ENCODE peak calls at places on chromosomes 11 and 22, in seven cellular contexts. Z, C, T, F, I, L and H are unnamed samples.
A peak's percentile ranks its signal among the peaks of the same experiment; 100 is the strongest.

GRCh38 chr11:12694182-12694531 is 19.9 kb downstream of the TEAD1 start:
- DNase-seq in Z (no peak), C (no peak), T (peak; percentile 43), F (no peak), I (peak; percentile 44), L (no peak), H (no peak)

GRCh38 chr22:19105867-19106802 is 16.1 kb downstream of the DGCR2 start:
- DNase-seq in Z (peak; percentile 68), C (peak; percentile 41), T (peak; percentile 45), F (no peak), I (no peak), L (no peak), H (no peak)

GRCh38 chr11:11849127-11849746 is 7.5 kb downstream of the USP47 start:
- DNase-seq in Z (no peak), C (peak; percentile 63), T (peak; percentile 70), F (no peak), I (peak; percentile 62), L (no peak), H (no peak)

GRCh38 chr11:134142536-134142935 is 73.7 kb downstream of the JAM3 start:
- DNase-seq in Z (no peak), C (no peak), T (no peak), F (no peak), I (peak; percentile 59), L (no peak), H (no peak)

GRCh38 chr11:127454856-127455255 is 454.3 kb upstream of the KIRREL3 start:
- DNase-seq in Z (no peak), C (no peak), T (no peak), F (no peak), I (no peak), L (no peak), H (no peak)

GRCh38 chr22:50477923-50478322 is 3.1 kb upstream of the SBF1 start:
- DNase-seq in Z (no peak), C (no peak), T (no peak), F (no peak), I (no peak), L (no peak), H (no peak)

GRCh38 chr11:62599069-62599696 is 2.5 kb downstream of the MTA2 start:
- DNase-seq in Z (peak; percentile 99), C (peak; percentile 92), T (peak; percentile 81), F (peak; percentile 98), I (peak; percentile 99), L (peak; percentile 91), H (peak; percentile 89)

GRCh38 chr22:30884211-30885000 is 84.2 kb downstream of the MORC2 start:
- DNase-seq in Z (peak; percentile 34), C (no peak), T (no peak), F (no peak), I (no peak), L (no peak), H (no peak)

GRCh38 chr22:23509571-23510302 is 70.4 kb downstream of the IGLL1 start:
- DNase-seq in Z (no peak), C (no peak), T (no peak), F (no peak), I (peak; percentile 10), L (no peak), H (no peak)

GRCh38 chr22:37100589-37101127 is 8.9 kb downstream of the TMPRSS6 start:
- DNase-seq in Z (no peak), C (no peak), T (no peak), F (no peak), I (no peak), L (no peak), H (no peak)

GRCh38 chr11:123474994-123475393 is 44.9 kb downstream of the GRAMD1B start:
- DNase-seq in Z (peak; percentile 56), C (no peak), T (no peak), F (no peak), I (peak; percentile 47), L (no peak), H (no peak)

GRCh38 chr22:33476716-33477115 is 418.5 kb upstream of the SYN3 start:
- DNase-seq in Z (no peak), C (peak; percentile 19), T (no peak), F (no peak), I (peak; percentile 43), L (no peak), H (no peak)

GRCh38 chr11:31487848-31488247 is 21.6 kb downstream of the IMMP1L start:
- DNase-seq in Z (no peak), C (no peak), T (peak; percentile 18), F (no peak), I (peak; percentile 73), L (no peak), H (no peak)

GRCh38 chr22:33635766-33636165 is 284.5 kb downstream of the LARGE1 start:
- DNase-seq in Z (no peak), C (no peak), T (no peak), F (no peak), I (no peak), L (no peak), H (no peak)

GRCh38 chr11:67644042-67644441 is 4.5 kb upstream of the TBX10 start:
- DNase-seq in Z (no peak), C (no peak), T (no peak), F (no peak), I (no peak), L (no peak), H (no peak)

GRCh38 chr11:91115116-91115515 is 892.3 kb upstream of the CHORDC1 start:
- DNase-seq in Z (no peak), C (no peak), T (no peak), F (no peak), I (no peak), L (no peak), H (no peak)

GRCh38 chr22:44622685-44623084 is 79.3 kb upstream of the PRR5 start:
- DNase-seq in Z (no peak), C (no peak), T (no peak), F (no peak), I (no peak), L (no peak), H (no peak)

GRCh38 chr11:114059984-114060401 is 482 bp downstream of the ZBTB16 start:
- DNase-seq in Z (peak; percentile 77), C (peak; percentile 42), T (peak; percentile 43), F (no peak), I (no peak), L (no peak), H (no peak)

GRCh38 chr22:26885441-26886261 is 228.3 kb downstream of the MIAT start:
- DNase-seq in Z (no peak), C (no peak), T (no peak), F (no peak), I (no peak), L (no peak), H (no peak)

GRCh38 chr11:86478348-86478747 is 103.7 kb downstream of the CCDC81 start:
- DNase-seq in Z (no peak), C (no peak), T (no peak), F (no peak), I (no peak), L (no peak), H (no peak)

GRCh38 chr11:130031056-130031455 is 28.4 kb upstream of the PRDM10 start:
- DNase-seq in Z (no peak), C (no peak), T (no peak), F (no peak), I (no peak), L (no peak), H (no peak)

GRCh38 chr22:50309601-50309991 is 2.1 kb upstream of the PLXNB2 start:
- DNase-seq in Z (no peak), C (no peak), T (no peak), F (no peak), I (no peak), L (no peak), H (no peak)

GRCh38 chr22:44578516-44579230 is 80.6 kb upstream of the RTL6 start:
- DNase-seq in Z (peak; percentile 50), C (no peak), T (no peak), F (peak; percentile 69), I (no peak), L (no peak), H (no peak)

GRCh38 chr11:10301656-10302293 is 3.1 kb upstream of the ADM start:
- DNase-seq in Z (no peak), C (no peak), T (no peak), F (no peak), I (peak; percentile 94), L (no peak), H (no peak)

GRCh38 chr11:127108838-127109237 is 108.3 kb upstream of the KIRREL3 start:
- DNase-seq in Z (no peak), C (no peak), T (no peak), F (no peak), I (no peak), L (no peak), H (no peak)

GRCh38 chr11:71081704-71082230 is 170.6 kb downstream of the SHANK2 start:
- DNase-seq in Z (no peak), C (no peak), T (no peak), F (no peak), I (no peak), L (no peak), H (no peak)

GRCh38 chr11:71083105-71083504 is 169.3 kb downstream of the SHANK2 start:
- DNase-seq in Z (no peak), C (no peak), T (no peak), F (no peak), I (no peak), L (no peak), H (no peak)

GRCh38 chr11:71086687-71087258 is 165.6 kb downstream of the SHANK2 start:
- DNase-seq in Z (no peak), C (no peak), T (peak; percentile 32), F (no peak), I (peak; percentile 10), L (no peak), H (no peak)

GRCh38 chr11:71082454-71082853 is 169.9 kb downstream of the SHANK2 start:
- DNase-seq in Z (no peak), C (no peak), T (no peak), F (no peak), I (no peak), L (no peak), H (no peak)

GRCh38 chr11:71084306-71085012 is 167.9 kb downstream of the SHANK2 start:
- DNase-seq in Z (no peak), C (no peak), T (no peak), F (no peak), I (no peak), L (no peak), H (no peak)
- H3K27me3 ChIP-seq in Z (no peaks in the 10 kb centered on the region), C (no peaks in the 10 kb centered on the region), T (no peaks in the 10 kb centered on the region), F (no peaks in the 10 kb centered on the region), I (no peaks in the 10 kb centered on the region), L (no peaks in the 10 kb centered on the region), H (peaks cover 8% of the 10 kb centered on the region)

GRCh38 chr11:29018631-29019030 is 910.4 kb downstream of the METTL15 start:
- DNase-seq in Z (no peak), C (no peak), T (no peak), F (no peak), I (peak; percentile 89), L (no peak), H (no peak)
- TF ChIP-seq POLR2A in Z (no peak), C (no peak), T (no peak), F (no peak), I (no peak), L (no peak), H (no peak)

DNA sequence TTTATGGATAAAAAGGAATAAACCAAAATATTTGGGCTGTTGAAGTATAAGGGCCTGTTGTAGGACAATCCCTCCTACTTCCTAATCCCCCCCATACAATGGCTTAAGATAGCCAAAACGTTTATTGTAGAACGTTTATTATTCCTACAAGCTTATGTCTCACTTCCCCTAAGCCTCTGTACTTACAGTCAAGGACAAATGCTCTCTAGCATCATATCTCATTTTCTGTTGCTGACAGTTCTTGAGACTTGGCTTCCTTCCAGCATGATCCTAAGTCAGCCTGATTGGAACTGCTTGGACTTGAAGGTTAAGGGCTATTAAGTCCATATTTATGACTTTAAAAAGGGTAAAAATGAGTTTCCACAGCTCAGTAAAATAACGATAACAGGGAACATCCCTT is 8.8 kb downstream of the MISFA start:
- DNase-seq in Z (no peak), C (no peak), T (no peak), F (no peak), I (peak; percentile 19), L (no peak), H (no peak)
- H3K27me3 ChIP-seq in Z (no peaks in the 10 kb centered on the region), C (no peaks in the 10 kb centered on the region), T (no peaks in the 10 kb centered on the region), F (no peaks in the 10 kb centered on the region), I (no peaks in the 10 kb centered on the region), L (no peaks in the 10 kb centered on the region), H (no peaks in the 10 kb centered on the region)

GRCh38 chr22:39152511-39153219 is at the start of gene CBX7:
- DNase-seq in Z (peak; percentile 98), C (peak; percentile 95), T (peak; percentile 95), F (peak; percentile 93), I (peak; percentile 76), L (peak; percentile 96), H (peak; percentile 67)
- TF ChIP-seq POLR2A in Z (peak; percentile 88), C (peak; percentile 96), T (peak; percentile 69), F (no peak), I (no peak), L (peak; percentile 96), H (no peak)